ENCODE peak calls at places on chromosomes 11 and 22, in ten cellular contexts. A, Z, W, H, T, U, F, D, O and X are unnamed samples.

GRCh38 chr11:6576471-6577373 is 26.7 kb downstream of the RRP8 start:
- DNase-seq in A (peak; percentile 79), Z (no peak), W (peak; percentile 78), H (no peak), T (no peak), U (no peak), F (no peak), D (peak; percentile 92), O (peak; percentile 57), X (peak; percentile 77)

GRCh38 chr11:95676280-95676679 is 113.3 kb downstream of the FAM76B start:
- DNase-seq in A (no peak), Z (no peak), W (no peak), H (no peak), T (no peak), U (no peak), F (no peak), D (no peak), O (no peak), X (no peak)

GRCh38 chr11:35478411-35479139 is 46.8 kb downstream of the PAMR1 start:
- DNase-seq in A (peak; percentile 37), Z (no peak), W (no peak), H (no peak), T (no peak), U (no peak), F (no peak), D (no peak), O (no peak), X (no peak)

GRCh38 chr11:134032501-134033091 is 36.3 kb upstream of the JAM3 start:
- DNase-seq in A (peak; percentile 65), Z (no peak), W (peak; percentile 39), H (no peak), T (no peak), U (no peak), F (no peak), D (no peak), O (no peak), X (no peak)

GRCh38 chr11:36492724-36493304 is 17.3 kb downstream of the TRAF6 start:
- DNase-seq in A (no peak), Z (peak; percentile 49), W (no peak), H (no peak), T (no peak), U (peak; percentile 49), F (no peak), D (peak; percentile 58), O (peak; percentile 78), X (no peak)

GRCh38 chr22:33332538-33332937 is 274.4 kb upstream of the SYN3 start:
- DNase-seq in A (no peak), Z (no peak), W (peak; percentile 68), H (no peak), T (no peak), U (no peak), F (no peak), D (no peak), O (no peak), X (no peak)

GRCh38 chr11:133582731-133583130 is 50.4 kb upstream of the OPCML start:
- DNase-seq in A (no peak), Z (no peak), W (no peak), H (no peak), T (no peak), U (no peak), F (no peak), D (no peak), O (no peak), X (no peak)

GRCh38 chr11:64074239-64074638 is 38.5 kb downstream of the FLRT1 start:
- DNase-seq in A (no peak), Z (no peak), W (no peak), H (no peak), T (peak; percentile 12), U (no peak), F (no peak), D (no peak), O (peak; percentile 20), X (no peak)

GRCh38 chr22:29245626-29246385 is 22.0 kb downstream of the RHBDD3 start:
- DNase-seq in A (no peak), Z (peak; percentile 51), W (peak; percentile 49), H (peak; percentile 58), T (peak; percentile 52), U (peak; percentile 55), F (peak; percentile 52), D (peak; percentile 57), O (peak; percentile 75), X (peak; percentile 48)

GRCh38 chr22:35956850-35957249 is 71.8 kb downstream of the RBFOX2 start:
- DNase-seq in A (no peak), Z (no peak), W (no peak), H (no peak), T (no peak), U (no peak), F (no peak), D (no peak), O (no peak), X (no peak)

GRCh38 chr11:121106812-121107211 is 5.8 kb downstream of the TECTA start:
- DNase-seq in A (no peak), Z (no peak), W (no peak), H (no peak), T (no peak), U (no peak), F (no peak), D (no peak), O (no peak), X (no peak)

GRCh38 chr11:2797181-2797711 is 88.3 kb downstream of the CDKN1C start:
- DNase-seq in A (no peak), Z (no peak), W (no peak), H (peak; percentile 12), T (no peak), U (no peak), F (peak; percentile 12), D (no peak), O (no peak), X (no peak)

GRCh38 chr11:14860511-14860910 is 31.5 kb downstream of the CYP2R1 start:
- DNase-seq in A (no peak), Z (no peak), W (no peak), H (no peak), T (no peak), U (no peak), F (no peak), D (no peak), O (peak; percentile 4), X (no peak)